ENCODE peak calls at places on chromosomes 7 and 10, in nine cellular contexts. R, O, X, C, I, M, H, Z and K are unnamed samples.

GRCh38 chr7:134329614-134330316 is 13.0 kb upstream of the SLC35B4 start:
- DNase-seq in C (no peak), O (no peak), X (no peak), M (no peak), I (no peak), Z (no peak), R (no peak), H (no peak), K (no peak)

GRCh38 chr10:19904202-19904661 is 88.0 kb downstream of the PLXDC2 start:
- DNase-seq in H (no peak), C (no peak), M (no peak), Z (peak; percentile 41), R (no peak), O (peak; percentile 27), I (no peak), X (no peak), K (no peak)

GRCh38 chr10:102117391-102118159 is 2.6 kb downstream of the LDB1 start:
- DNase-seq in X (peak; percentile 81), H (peak; percentile 80), C (peak; percentile 50), R (peak; percentile 93), I (peak; percentile 82), M (peak; percentile 85), Z (peak; percentile 89), O (peak; percentile 88), K (peak; percentile 93)

GRCh38 chr7:71612011-71612410 is 480.1 kb downstream of the GALNT17 start:
- DNase-seq in Z (no peak), R (no peak), I (no peak), C (no peak), O (no peak), X (no peak), H (no peak), M (no peak), K (no peak)

GRCh38 chr7:47852330-47853245 is 95.7 kb downstream of the PKD1L1 start:
- DNase-seq in I (no peak), H (peak; percentile 64), C (no peak), X (no peak), Z (no peak), R (no peak), O (peak; percentile 3), M (no peak), K (no peak)

GRCh38 chr7:84258628-84259027 is 64.0 kb upstream of the SEMA3A start:
- DNase-seq in R (no peak), H (no peak), X (no peak), I (no peak), M (no peak), Z (peak; percentile 59), O (peak; percentile 64), C (no peak), K (no peak)

GRCh38 chr10:80154978-80155695 is 22.6 kb downstream of the PLAC9 start:
- DNase-seq in R (no peak), I (peak; percentile 57), M (no peak), O (peak; percentile 90), X (peak; percentile 59), Z (peak; percentile 94), H (no peak), C (no peak), K (no peak)

GRCh38 chr10:131814567-131815290 is 86.1 kb upstream of the PPP2R2D start:
- DNase-seq in X (peak; percentile 25), O (no peak), R (peak; percentile 39), M (no peak), Z (no peak), I (peak; percentile 3), C (no peak), H (peak; percentile 39), K (peak; percentile 52)

GRCh38 chr10:93060887-93061593 is 442 bp downstream of the CYP26C1 start:
- DNase-seq in M (no peak), O (no peak), I (no peak), Z (no peak), C (no peak), H (peak; percentile 42), R (no peak), X (no peak), K (peak; percentile 70)

GRCh38 chr10:32692174-32692573 is 246.2 kb downstream of the CCDC7 start:
- DNase-seq in H (no peak), I (no peak), M (no peak), Z (peak; percentile 70), O (peak; percentile 60), R (no peak), X (no peak), C (no peak), K (no peak)

GRCh38 chr7:85341973-85342372 is 155.1 kb upstream of the SEMA3D start:
- DNase-seq in I (no peak), O (no peak), X (no peak), R (no peak), M (no peak), Z (no peak), C (no peak), H (peak; percentile 15), K (no peak)

GRCh38 chr7:8236781-8237407 is 25.1 kb downstream of the ICA1 start:
- DNase-seq in O (no peak), H (no peak), X (no peak), Z (no peak), C (no peak), I (no peak), M (no peak), R (no peak), K (no peak)

GRCh38 chr10:15719062-15719898 is 442 bp downstream of the ITGA8 start:
- DNase-seq in I (no peak), Z (peak; percentile 24), R (no peak), C (no peak), H (peak; percentile 73), M (no peak), X (no peak), O (no peak), K (no peak)

GRCh38 chr7:79806161-79806734 is 328.4 kb upstream of the GNAI1 start:
- DNase-seq in H (peak; percentile 26), Z (peak; percentile 57), R (no peak), X (no peak), I (no peak), M (no peak), C (no peak), O (peak; percentile 60), K (no peak)

GRCh38 chr10:61197022-61197421 is 253.0 kb upstream of the RHOBTB1 start:
- DNase-seq in I (no peak), H (no peak), C (no peak), M (no peak), R (no peak), Z (no peak), X (no peak), O (no peak), K (no peak)

GRCh38 chr7:40680657-40681056 is 545.9 kb downstream of the SUGCT start:
- DNase-seq in I (no peak), Z (peak; percentile 40), M (no peak), O (peak; percentile 52), X (no peak), H (peak; percentile 74), R (no peak), C (no peak), K (no peak)

GRCh38 chr10:33263453-33263852 is 71.0 kb downstream of the NRP1 start:
- DNase-seq in R (no peak), H (no peak), X (no peak), I (no peak), M (no peak), O (peak; percentile 62), Z (peak; percentile 58), C (no peak), K (no peak)

GRCh38 chr7:317643-318405 is 27.9 kb downstream of the FOXL3 start:
- DNase-seq in M (peak; percentile 7), Z (no peak), C (no peak), H (no peak), I (no peak), R (no peak), X (no peak), O (no peak), K (no peak)